ENCODE peak calls at places on chromosomes 12 and 14, in six cellular contexts. E is astrocyte of the hippocampus; S is endodermal cell; Z is posterior cingulate gyrus; H is CD8-positive, alpha-beta T cell; X is G401. V is an unnamed sample.

GRCh38 chr12:46390304-46390703 is 17.7 kb upstream of the SLC38A2 start:
- DNase-seq in E (no peak), Z (no peak), S (no peak), H (no peak), X (no peak), V (no peak)

GRCh38 chr12:3273409-3273853 is 196.3 kb downstream of the TSPAN9 start:
- DNase-seq in E (peak; percentile 87), S (no peak), X (no peak), Z (no peak), H (no peak), V (no peak)

GRCh38 chr12:18430425-18431048 is 169.2 kb downstream of the PIK3C2G start:
- DNase-seq in X (peak; percentile 3), H (no peak), E (peak; percentile 76), S (peak; percentile 88), Z (no peak), V (no peak)

GRCh38 chr12:57766464-57767311 is at the start of gene CYP27B1:
- DNase-seq in E (peak; percentile 41), Z (no peak), H (no peak), S (peak; percentile 94), X (no peak), V (no peak)

GRCh38 chr12:51953925-51954324 is 2.4 kb downstream of the ACVR1B start:
- DNase-seq in E (no peak), Z (no peak), X (peak; percentile 40), S (peak; percentile 36), H (no peak), V (no peak)

GRCh38 chr12:105835505-105835904 is 303.2 kb downstream of the NUAK1 start:
- DNase-seq in Z (no peak), E (no peak), X (no peak), H (no peak), S (no peak), V (no peak)

GRCh38 chr12:56206373-56207166 is 15.2 kb downstream of the RNF41 start:
- DNase-seq in X (peak; percentile 63), Z (peak; percentile 31), S (peak; percentile 96), E (peak; percentile 74), H (peak; percentile 44), V (peak; percentile 67)

GRCh38 chr12:42336286-42336685 is 10.3 kb downstream of the PPHLN1 start:
- DNase-seq in Z (no peak), E (no peak), X (peak; percentile 29), H (no peak), S (no peak), V (no peak)

GRCh38 chr14:70955543-70956480 is 48.6 kb downstream of the PCNX1 start:
- DNase-seq in X (no peak), S (no peak), E (peak; percentile 43), H (peak; percentile 65), Z (no peak), V (no peak)

GRCh38 chr12:132907216-132907615 is 19.8 kb upstream of the CHFR start:
- DNase-seq in X (no peak), S (peak; percentile 40), E (no peak), Z (peak; percentile 26), H (no peak), V (no peak)

GRCh38 chr14:71341160-71341559 is 433.9 kb downstream of the PCNX1 start:
- DNase-seq in E (no peak), Z (no peak), S (no peak), X (no peak), H (no peak), V (no peak)

GRCh38 chr14:92560106-92560865 is 46.7 kb downstream of the RIN3 start:
- DNase-seq in Z (no peak), E (no peak), S (no peak), X (no peak), H (peak; percentile 66), V (no peak)

GRCh38 chr12:109735051-109735521 is 21.5 kb downstream of the FAM222A start:
- DNase-seq in E (no peak), X (no peak), S (no peak), H (no peak), Z (no peak), V (peak; percentile 37)

GRCh38 chr12:12538535-12538934 is 24.1 kb downstream of the DUSP16 start:
- DNase-seq in X (no peak), S (no peak), E (no peak), H (no peak), Z (no peak), V (no peak)

GRCh38 chr12:58069268-58069967 is 128.1 kb downstream of the ATP23 start:
- DNase-seq in E (no peak), H (no peak), S (no peak), X (no peak), Z (no peak), V (no peak)

GRCh38 chr12:1369942-1370620 is 224.3 kb downstream of the FBXL14 start:
- DNase-seq in X (no peak), S (no peak), E (no peak), Z (no peak), H (no peak), V (no peak)

GRCh38 chr12:50195832-50196231 is 28.7 kb upstream of the CERS5 start:
- DNase-seq in Z (no peak), X (no peak), E (no peak), H (no peak), S (no peak), V (no peak)

GRCh38 chr14:37027188-37027824 is 145.1 kb downstream of the SLC25A21 start:
- DNase-seq in H (no peak), S (no peak), Z (no peak), X (no peak), E (no peak), V (no peak)

GRCh38 chr14:95200404-95200803 is 43.1 kb upstream of the DICER1 start:
- DNase-seq in X (no peak), E (no peak), S (no peak), Z (no peak), H (no peak), V (no peak)

GRCh38 chr14:64692597-64693350 is 11.4 kb upstream of the PLEKHG3 start:
- DNase-seq in X (peak; percentile 96), S (no peak), E (no peak), H (no peak), Z (no peak), V (peak; percentile 54)

GRCh38 chr14:100106260-100106659 is 41.0 kb downstream of the EVL start:
- DNase-seq in X (no peak), E (no peak), H (peak; percentile 88), S (no peak), Z (no peak), V (no peak)

GRCh38 chr14:55152052-55152753 is 23.2 kb downstream of the LGALS3 start:
- DNase-seq in X (no peak), E (no peak), S (no peak), H (no peak), Z (no peak), V (no peak)

GRCh38 chr12:49260831-49261363 is 4.0 kb upstream of the TUBA1C start:
- DNase-seq in S (no peak), X (no peak), E (no peak), Z (no peak), H (no peak), V (no peak)

GRCh38 chr14:95897280-95897679 is 20.6 kb downstream of the TUNAR start:
- DNase-seq in Z (no peak), E (no peak), S (no peak), H (no peak), X (no peak), V (no peak)

GRCh38 chr12:26088999-26089398 is 35.8 kb downstream of the BHLHE41 start:
- DNase-seq in E (no peak), Z (no peak), X (no peak), S (no peak), H (no peak), V (no peak)

GRCh38 chr12:96121271-96121711 is 72.9 kb upstream of the ELK3 start:
- DNase-seq in S (no peak), E (peak; percentile 33), X (no peak), Z (no peak), H (no peak), V (no peak)

GRCh38 chr12:108657130-108657745 is 23.5 kb upstream of the SELPLG start:
- DNase-seq in S (peak; percentile 44), Z (no peak), E (no peak), X (no peak), H (no peak), V (no peak)

GRCh38 chr14:101104485-101104884 is 201.0 kb upstream of the RTL1 start:
- DNase-seq in S (no peak), Z (no peak), E (no peak), X (no peak), H (no peak), V (peak; percentile 9)

GRCh38 chr12:121810833-121811433 is 7.1 kb downstream of the SETD1B start:
- DNase-seq in H (no peak), X (no peak), Z (no peak), S (no peak), E (no peak), V (no peak)

GRCh38 chr12:7092229-7092985 is at the start of gene C1R:
- DNase-seq in H (peak; percentile 71), X (peak; percentile 72), E (peak; percentile 88), S (peak; percentile 92), Z (peak; percentile 76), V (peak; percentile 68)